ENCODE peak calls at places on chromosomes 2 and 18, in five cellular contexts. N is ovary, A is esophagus squamous epithelium, Z is HCT116, V is heart left ventricle. H is an unnamed sample.

GRCh38 chr2:176167398-176167797 is 10.3 kb downstream of the HOXD3 start:
- DNase-seq in V (no peak), Z (no peak), N (no peak), A (no peak), H (no peak)

GRCh38 chr2:119202610-119203351 is 20.9 kb upstream of the STEAP3 start:
- DNase-seq in V (no peak), N (no peak), A (no peak), Z (no peak), H (no peak)

GRCh38 chr2:33340265-33340664 is 136.2 kb upstream of the RASGRP3 start:
- DNase-seq in A (no peak), Z (no peak), N (peak), V (peak), H (no peak)

GRCh38 chr2:173355866-173356508 is 1.3 kb downstream of the CDCA7 start:
- DNase-seq in N (no peak), A (no peak), V (no peak), Z (no peak), H (no peak)

GRCh38 chr2:35891936-35892335 is 463.6 kb upstream of the CRIM1 start:
- DNase-seq in Z (no peak), A (no peak), N (no peak), V (no peak), H (no peak)

GRCh38 chr2:222862915-222863544 is 2.2 kb downstream of the ACSL3 start:
- DNase-seq in N (no peak), V (no peak), A (no peak), Z (no peak), H (no peak)

GRCh38 chr18:7152485-7152884 is 34.9 kb upstream of the LAMA1 start:
- DNase-seq in Z (no peak), A (no peak), V (no peak), N (no peak), H (no peak)

GRCh38 chr2:26562811-26563645 is 78.1 kb downstream of the CIB4 start:
- DNase-seq in A (no peak), Z (peak), N (no peak), V (peak), H (no peak)

GRCh38 chr2:33215299-33215698 is 261.1 kb upstream of the RASGRP3 start:
- DNase-seq in A (no peak), Z (no peak), V (peak), N (peak), H (no peak)

GRCh38 chr18:59605633-59606192 is 91.5 kb downstream of the CCBE1 start:
- DNase-seq in Z (no peak), V (no peak), N (peak), A (no peak), H (no peak)

GRCh38 chr2:47041891-47042684 is 113.0 kb downstream of the STPG4 start:
- DNase-seq in N (no peak), Z (no peak), V (no peak), A (no peak), H (no peak)

GRCh38 chr2:47041065-47041464 is 114.0 kb downstream of the STPG4 start:
- DNase-seq in V (peak), A (no peak), Z (no peak), N (peak), H (no peak)

GRCh38 chr2:47039913-47040562 is 115.1 kb downstream of the STPG4 start:
- DNase-seq in V (no peak), A (no peak), N (no peak), Z (no peak), H (no peak)

GRCh38 chr2:47039502-47039870 is 115.6 kb downstream of the STPG4 start:
- DNase-seq in A (no peak), Z (no peak), V (no peak), N (no peak), H (no peak)

DNA sequence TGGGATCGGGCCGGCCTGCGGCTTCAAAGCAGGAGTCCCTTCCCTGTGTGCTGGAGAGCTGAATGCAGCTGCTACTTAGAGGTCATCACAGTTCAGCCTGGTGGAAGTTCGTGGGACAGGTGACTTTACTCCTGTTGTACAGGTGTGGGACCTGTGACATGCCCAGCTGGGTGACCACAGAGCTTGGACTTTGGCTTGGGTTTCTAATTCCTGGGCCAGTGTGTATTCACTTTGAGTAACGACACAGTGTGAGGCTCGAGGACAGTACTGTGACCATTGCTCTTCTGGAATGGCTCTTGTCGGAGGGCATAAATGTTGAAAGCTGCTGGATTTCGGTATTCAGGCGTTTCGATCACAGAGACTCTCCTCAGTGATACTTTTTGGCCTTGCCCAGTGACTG is 114.4 kb downstream of the STPG4 start:
- DNase-seq in N (no peak), Z (no peak), V (no peak), A (no peak), H (no peak)
- TF ChIP-seq POLR2A in N (no peak), Z (no peak), V (no peak), A (no peak), H (no peak)

DNA sequence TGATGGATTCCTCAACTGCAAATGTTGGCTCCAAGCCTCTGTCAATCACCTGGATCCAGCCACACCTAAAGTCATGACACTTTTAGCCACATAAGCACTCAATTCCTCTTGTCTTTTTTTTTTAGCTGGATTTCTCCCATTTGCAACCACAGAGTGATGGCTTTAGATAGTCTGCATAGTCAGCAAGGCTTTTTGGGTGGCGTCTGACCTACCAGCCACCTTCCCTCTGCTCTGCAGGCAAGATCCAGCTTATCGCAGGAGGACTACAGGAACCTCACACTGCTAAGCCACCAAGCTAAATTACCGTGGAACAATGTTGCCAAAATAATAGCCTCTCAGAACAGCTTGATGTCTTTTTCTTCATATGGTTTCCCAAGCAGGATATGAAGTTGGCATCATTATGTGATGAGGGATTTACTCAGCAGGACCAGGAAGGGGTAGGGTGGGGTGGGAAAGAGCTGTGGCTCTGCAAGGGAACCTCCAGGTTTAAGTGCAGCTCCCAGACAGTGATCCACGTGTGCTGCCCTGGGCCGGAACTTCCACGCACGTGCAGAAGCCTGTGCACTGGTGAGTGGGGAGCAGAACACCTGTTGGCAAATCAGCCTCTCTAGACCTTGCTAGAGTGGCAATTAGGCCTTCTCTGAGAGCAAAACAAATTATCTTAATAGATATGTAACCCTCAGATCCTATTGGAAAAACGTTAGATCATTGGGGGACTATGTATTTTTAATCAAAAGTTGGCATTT is 170.6 kb upstream of the NCK2 start:
- DNase-seq in A (no peak), V (no peak), N (no peak), Z (no peak), H (no peak)
- H3K4me3 ChIP-seq in A (no peak), V (no peak), N (no peak), Z (no peak), H (no peak)

GRCh38 chr2:30148850-30149249 is 2.0 kb downstream of the YPEL5 start:
- DNase-seq in N (no peak), V (no peak), A (no peak), Z (no peak), H (no peak)

GRCh38 chr2:30149513-30149912 is 2.7 kb downstream of the YPEL5 start:
- DNase-seq in A (no peak), N (no peak), Z (no peak), V (no peak), H (no peak)

GRCh38 chr2:30147196-30147714 is 448 bp downstream of the YPEL5 start:
- DNase-seq in A (no peak), Z (no peak), V (no peak), N (no peak), H (no peak)

GRCh38 chr2:30146337-30147195 is at the start of gene YPEL5:
- DNase-seq in Z (peak), V (peak), N (peak), A (peak), H (peak)

GRCh38 chr2:30147715-30148611 is 1.2 kb downstream of the YPEL5 start:
- DNase-seq in V (peak), Z (no peak), A (no peak), N (peak), H (no peak)
- TF ChIP-seq CTCF in V (peak), Z (no peak), A (peak), N (peak), H (no peak)

DNA sequence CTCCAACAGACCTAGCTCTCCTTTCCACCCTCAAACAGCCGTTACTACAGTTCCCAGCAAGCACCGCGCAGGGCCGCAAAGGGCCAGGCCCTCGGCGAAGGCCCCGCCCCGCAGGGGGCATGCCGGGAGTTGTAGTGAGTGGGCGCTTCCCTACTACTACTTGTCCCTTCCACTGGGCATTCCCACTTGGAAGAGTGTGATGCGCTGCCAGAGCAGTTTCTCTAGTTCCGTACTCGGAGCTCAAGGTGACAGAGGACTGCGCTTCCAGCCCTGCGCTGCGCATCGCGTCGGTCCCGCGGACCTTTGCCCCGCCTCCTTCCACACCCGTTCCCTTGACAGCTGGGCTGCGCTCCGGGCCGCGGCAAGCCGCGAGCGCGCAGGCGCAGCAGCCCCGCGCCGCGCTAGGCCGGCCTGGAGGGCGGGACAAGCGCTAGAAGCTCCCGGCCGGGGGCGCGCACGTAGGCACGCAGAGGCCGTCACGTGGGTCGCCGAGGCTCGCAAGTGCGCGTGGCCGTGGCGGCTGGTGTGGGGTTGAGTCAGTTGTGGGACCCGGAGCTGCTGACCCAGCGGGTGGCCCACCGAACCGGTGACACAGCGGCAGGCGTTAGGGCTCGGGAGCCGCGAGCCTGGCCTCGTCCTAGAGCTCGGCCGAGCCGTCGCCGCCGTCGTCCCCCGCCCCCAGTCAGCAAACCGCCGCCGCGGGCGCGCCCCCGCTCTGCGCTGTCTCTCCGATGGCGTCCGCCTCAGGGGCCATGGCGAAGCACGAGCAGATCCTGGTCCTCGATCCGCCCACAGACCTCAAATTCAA is at the start of gene VAPA:
- DNase-seq in N (peak), V (peak), Z (peak), A (peak), H (peak)
- TF ChIP-seq POLR2A in N (peak), V (peak), Z (peak), A (no peak), H (no peak)

DNA sequence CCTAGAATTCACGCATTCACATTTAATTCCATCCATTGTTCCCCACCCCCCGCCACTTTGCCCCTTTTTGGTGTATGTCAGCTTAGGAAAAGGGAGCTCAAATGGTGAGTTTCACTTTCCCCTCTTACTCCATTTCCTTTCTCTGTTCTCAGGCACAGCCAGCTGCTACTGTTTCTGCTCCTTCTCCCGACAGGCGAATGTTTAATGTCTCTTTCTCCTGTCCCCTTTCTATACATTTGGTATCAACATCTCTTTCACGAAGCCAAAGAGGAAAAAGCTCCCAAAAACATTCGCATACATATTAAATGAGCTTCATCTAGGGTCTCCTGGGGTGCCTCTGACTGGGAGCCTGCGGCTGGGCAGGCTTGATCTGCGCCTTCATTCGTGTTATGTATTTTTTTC is 124.2 kb upstream of the SATB2 start:
- DNase-seq in A (no peak), N (no peak), V (no peak), Z (no peak), H (no peak)
- H3K4me3 ChIP-seq in A (peak), N (peak), V (peak), Z (no peak), H (peak)

DNA sequence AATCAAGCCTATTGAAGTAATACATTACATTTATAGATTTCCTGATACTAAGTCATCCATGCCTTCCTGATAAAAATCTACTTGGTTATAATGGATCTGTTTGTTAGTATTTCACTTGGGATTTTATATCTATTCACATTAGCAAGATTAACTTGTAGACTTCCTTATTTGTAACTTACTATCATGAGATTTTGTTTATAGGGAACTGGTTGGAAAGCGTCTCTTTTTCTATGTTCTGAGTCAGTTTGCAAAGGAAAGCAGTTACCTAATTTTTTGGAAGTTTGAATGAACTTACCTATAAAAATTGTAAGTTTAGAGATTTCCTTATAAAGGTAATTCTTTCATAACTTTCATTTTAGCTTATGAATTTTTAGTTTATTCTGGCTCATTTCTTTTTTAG is 141.4 kb downstream of the SMAD7 start:
- DNase-seq in Z (no peak), A (no peak), V (no peak), N (no peak), H (no peak)
- TF ChIP-seq CTCF in Z (no peak), A (no peak), V (no peak), N (no peak), H (no peak)

DNA sequence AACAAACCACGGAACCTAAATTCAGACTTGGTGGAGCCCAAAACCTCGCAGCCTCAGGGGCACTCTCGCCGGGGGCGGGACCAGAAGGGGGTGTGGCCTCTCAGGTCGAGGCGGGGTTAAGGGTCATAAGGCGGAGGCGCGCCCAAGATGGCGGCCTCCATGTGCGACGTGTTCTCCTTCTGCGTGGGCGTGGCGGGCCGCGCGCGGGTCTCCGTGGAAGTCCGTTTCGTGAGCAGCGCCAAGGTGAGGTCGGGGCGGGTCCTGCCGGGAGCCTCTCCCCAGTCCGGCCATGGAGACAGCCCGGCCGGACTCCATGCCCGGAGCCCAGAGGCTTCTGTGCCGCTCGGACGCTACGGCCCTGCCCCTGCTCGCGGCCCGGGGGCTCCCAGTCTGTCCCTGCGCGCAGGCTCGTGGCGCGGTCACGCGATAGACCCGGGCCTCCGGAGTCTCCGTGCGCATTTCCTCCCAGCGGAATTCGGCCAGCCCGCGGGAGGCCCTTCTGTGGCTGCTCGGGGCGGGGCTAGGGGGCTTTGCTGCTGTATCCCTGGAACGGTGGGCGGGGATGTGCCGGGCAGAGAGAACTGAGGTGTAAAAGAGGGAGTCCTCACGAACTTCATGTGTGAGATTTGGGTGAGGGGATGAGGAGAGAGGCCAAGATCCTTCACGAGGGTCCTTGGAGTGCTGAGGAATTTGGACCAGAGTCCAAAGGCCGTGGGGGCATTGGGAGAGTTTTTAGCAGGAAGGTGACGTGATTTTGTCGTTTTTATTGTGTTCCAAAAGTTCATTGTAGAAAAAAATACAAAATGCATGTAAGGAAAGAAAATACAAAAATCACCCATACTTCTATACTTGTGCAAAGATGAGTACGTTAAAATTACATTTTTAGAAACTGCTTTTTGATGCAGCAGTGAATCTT is at the start of gene SMYD5:
- DNase-seq in V (peak), A (peak), N (peak), Z (peak), H (no peak)
- TF ChIP-seq POLR2A in V (peak), A (no peak), N (peak), Z (peak), H (no peak)

GRCh38 chr2:68362069-68362468 is 3.0 kb upstream of the PLEK start:
- DNase-seq in V (peak), A (peak), N (peak), Z (peak), H (no peak)

GRCh38 chr2:68363731-68364130 is 1.4 kb upstream of the PLEK start:
- DNase-seq in Z (no peak), V (no peak), N (no peak), A (no peak), H (no peak)

GRCh38 chr2:68365087-68365486 is at the start of gene PLEK:
- DNase-seq in A (no peak), Z (no peak), N (peak), V (peak), H (no peak)

GRCh38 chr2:68359889-68360288 is 5.2 kb upstream of the PLEK start:
- DNase-seq in Z (no peak), A (no peak), V (no peak), N (no peak), H (no peak)

DNA sequence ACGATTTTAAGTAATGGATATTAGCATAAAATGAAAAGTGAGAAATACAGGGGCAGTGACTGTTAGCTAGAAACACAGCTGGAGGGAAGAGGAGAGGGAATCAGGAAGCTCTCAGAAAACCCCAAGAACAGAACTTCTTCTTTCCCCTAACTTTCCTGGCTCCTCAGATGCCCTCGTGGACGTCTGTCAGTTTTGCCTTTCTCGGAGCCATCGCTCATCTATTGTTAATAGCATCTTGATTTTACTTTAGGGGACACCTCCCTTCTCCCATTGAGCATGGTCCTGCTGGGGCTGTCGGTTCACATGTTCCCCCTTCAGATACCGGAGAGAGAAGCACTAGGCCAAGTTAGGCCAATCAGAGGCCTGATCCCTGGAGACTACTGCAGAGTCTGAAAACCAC is 2.3 kb upstream of the PLEK start:
- DNase-seq in V (no peak), N (no peak), A (no peak), Z (no peak), H (no peak)
- H3K4me3 ChIP-seq in V (no peak), N (no peak), A (no peak), Z (no peak), H (no peak)

DNA sequence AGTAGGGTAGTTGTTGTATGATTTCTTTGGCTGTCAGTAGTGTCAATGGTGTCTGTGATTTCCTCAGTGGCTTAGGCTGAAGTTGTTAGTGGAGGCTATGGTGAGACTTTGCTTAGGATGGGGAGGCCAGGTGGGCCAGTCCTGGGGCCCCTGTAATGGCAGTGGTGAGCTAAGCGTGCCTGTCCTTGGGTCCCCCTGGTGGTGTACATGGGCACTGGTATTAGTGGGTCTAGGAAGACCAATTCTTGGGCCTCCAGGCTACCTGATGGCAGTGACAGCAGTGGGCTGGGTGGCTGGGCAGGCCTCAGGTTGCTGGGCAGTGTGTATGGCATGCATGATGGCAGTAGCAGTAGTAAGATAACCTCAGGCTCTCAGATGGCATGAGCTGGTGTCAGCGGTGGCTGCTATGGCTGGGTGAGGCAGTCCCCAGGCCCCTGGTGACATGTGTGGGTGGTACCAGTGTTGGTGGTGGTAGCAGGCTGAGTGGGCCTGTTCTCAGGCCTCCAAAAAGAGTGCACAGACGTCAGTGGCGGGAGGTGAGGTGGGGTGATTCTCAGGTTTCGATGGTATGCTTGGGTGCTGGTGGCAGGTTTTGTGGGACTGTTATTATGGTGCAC is 103.2 kb downstream of the KLHL14 start:
- DNase-seq in A (no peak), V (no peak), Z (no peak), N (no peak), H (no peak)
- TF ChIP-seq CTCF in A (no peak), V (no peak), Z (no peak), N (no peak), H (no peak)

H was measured in vagina.